ENCODE peak calls at places on chromosomes 2 and 18, in five cellular contexts. One of them, this sample, is unnamed. For H3K4me1, the result is how much of the 10 kb centered on the place peaks cover.

GRCh38 chr18:78480531-78481054 is 499.0 kb upstream of the SALL3 start:
- DNase-seq in upper lobe of right lung: no peak
- DNase-seq in astrocyte: no peak
- DNase-seq in tibial nerve: no peak
- DNase-seq in pancreas: no peak
- DNase-seq in this sample: no peak

GRCh38 chr2:237322564-237322963 is 91.4 kb downstream of the COL6A3 start:
- DNase-seq in upper lobe of right lung: no peak
- DNase-seq in astrocyte: no peak
- DNase-seq in tibial nerve: no peak
- DNase-seq in pancreas: peak
- DNase-seq in this sample: no peak

GRCh38 chr2:43043471-43043870 is 182.9 kb downstream of the ZFP36L2 start:
- DNase-seq in upper lobe of right lung: peak
- DNase-seq in astrocyte: no peak
- DNase-seq in tibial nerve: no peak
- DNase-seq in pancreas: no peak
- DNase-seq in this sample: no peak

GRCh38 chr2:120512321-120512710 is 166.4 kb downstream of the INHBB start:
- DNase-seq in upper lobe of right lung: no peak
- DNase-seq in astrocyte: no peak
- DNase-seq in tibial nerve: no peak
- DNase-seq in pancreas: no peak
- DNase-seq in this sample: no peak

GRCh38 chr2:10752236-10752635 is 30.8 kb downstream of the ATP6V1C2 start:
- DNase-seq in upper lobe of right lung: no peak
- DNase-seq in astrocyte: no peak
- DNase-seq in tibial nerve: no peak
- DNase-seq in pancreas: no peak
- DNase-seq in this sample: no peak

GRCh38 chr18:54975598-54975997 is 16.3 kb upstream of the CCDC68 start:
- DNase-seq in upper lobe of right lung: no peak
- DNase-seq in astrocyte: no peak
- DNase-seq in tibial nerve: no peak
- DNase-seq in pancreas: no peak
- DNase-seq in this sample: no peak

GRCh38 chr18:75131455-75132000 is 77.4 kb downstream of the PTGR3 start:
- DNase-seq in upper lobe of right lung: no peak
- DNase-seq in astrocyte: no peak
- DNase-seq in tibial nerve: no peak
- DNase-seq in pancreas: no peak
- DNase-seq in this sample: no peak

GRCh38 chr2:11257078-11257477 is 87.4 kb downstream of the ROCK2 start:
- DNase-seq in upper lobe of right lung: no peak
- DNase-seq in astrocyte: no peak
- DNase-seq in tibial nerve: no peak
- DNase-seq in pancreas: no peak
- DNase-seq in this sample: no peak

GRCh38 chr2:180730976-180731375 is 249.4 kb upstream of the UBE2E3 start:
- DNase-seq in upper lobe of right lung: no peak
- DNase-seq in astrocyte: no peak
- DNase-seq in tibial nerve: no peak
- DNase-seq in pancreas: no peak
- DNase-seq in this sample: no peak

GRCh38 chr2:36965751-36966369 is 476 bp downstream of the STRN start:
- DNase-seq in upper lobe of right lung: peak
- DNase-seq in astrocyte: no peak
- DNase-seq in tibial nerve: peak
- DNase-seq in pancreas: peak
- DNase-seq in this sample: peak

GRCh38 chr18:25322806-25323205 is 29.2 kb downstream of the ZNF521 start:
- DNase-seq in upper lobe of right lung: no peak
- DNase-seq in astrocyte: no peak
- DNase-seq in tibial nerve: no peak
- DNase-seq in pancreas: no peak
- DNase-seq in this sample: no peak

GRCh38 chr2:26740890-26741302 is 23.2 kb upstream of the SLC35F6 start:
- DNase-seq in upper lobe of right lung: no peak
- DNase-seq in astrocyte: no peak
- DNase-seq in tibial nerve: no peak
- DNase-seq in pancreas: no peak
- DNase-seq in this sample: no peak

GRCh38 chr18:1270081-1270480 is 365.4 kb downstream of the ADCYAP1 start:
- DNase-seq in upper lobe of right lung: no peak
- DNase-seq in astrocyte: no peak
- DNase-seq in tibial nerve: no peak
- DNase-seq in pancreas: no peak
- DNase-seq in this sample: no peak

GRCh38 chr2:236204953-236205352 is 36.8 kb upstream of the GBX2 start:
- DNase-seq in upper lobe of right lung: no peak
- DNase-seq in astrocyte: no peak
- DNase-seq in tibial nerve: no peak
- DNase-seq in pancreas: no peak
- DNase-seq in this sample: no peak

GRCh38 chr2:128315829-128316776 is 2.6 kb downstream of the HS6ST1 start:
- DNase-seq in upper lobe of right lung: peak
- DNase-seq in astrocyte: peak
- DNase-seq in tibial nerve: no peak
- DNase-seq in pancreas: peak
- DNase-seq in this sample: no peak

GRCh38 chr2:15668611-15669305 is 77.1 kb downstream of the DDX1 start:
- DNase-seq in upper lobe of right lung: no peak
- DNase-seq in astrocyte: no peak
- DNase-seq in tibial nerve: no peak
- DNase-seq in pancreas: no peak
- DNase-seq in this sample: no peak

GRCh38 chr2:41151746-41152145 is 699.9 kb upstream of the SLC8A1 start:
- DNase-seq in upper lobe of right lung: no peak
- DNase-seq in astrocyte: no peak
- DNase-seq in tibial nerve: no peak
- DNase-seq in pancreas: no peak
- DNase-seq in this sample: no peak

GRCh38 chr2:148300534-148300933 is 279.6 kb downstream of the MBD5 start:
- DNase-seq in upper lobe of right lung: no peak
- DNase-seq in astrocyte: peak
- DNase-seq in tibial nerve: no peak
- DNase-seq in pancreas: no peak
- DNase-seq in this sample: no peak

GRCh38 chr18:55878224-55878623 is 290.2 kb upstream of the TCF4 start:
- DNase-seq in upper lobe of right lung: no peak
- DNase-seq in astrocyte: peak
- DNase-seq in tibial nerve: no peak
- DNase-seq in pancreas: no peak
- DNase-seq in this sample: no peak

GRCh38 chr2:36380624-36381481 is 25.3 kb downstream of the CRIM1 start:
- DNase-seq in upper lobe of right lung: peak
- DNase-seq in astrocyte: no peak
- DNase-seq in tibial nerve: no peak
- DNase-seq in pancreas: peak
- DNase-seq in this sample: peak

GRCh38 chr2:195706161-195706900 is 49.3 kb downstream of the SLC39A10 start:
- DNase-seq in upper lobe of right lung: no peak
- DNase-seq in astrocyte: peak
- DNase-seq in tibial nerve: no peak
- DNase-seq in pancreas: no peak
- DNase-seq in this sample: no peak

GRCh38 chr2:233385489-233386044 is 31.3 kb downstream of the DGKD start:
- DNase-seq in upper lobe of right lung: no peak
- DNase-seq in astrocyte: peak
- DNase-seq in tibial nerve: no peak
- DNase-seq in pancreas: no peak
- DNase-seq in this sample: no peak

GRCh38 chr2:133841905-133842304 is 273.6 kb upstream of the NCKAP5 start:
- DNase-seq in upper lobe of right lung: no peak
- DNase-seq in astrocyte: peak
- DNase-seq in tibial nerve: peak
- DNase-seq in pancreas: no peak
- DNase-seq in this sample: no peak

GRCh38 chr2:196101325-196101981 is 32.8 kb upstream of the DNAH7 start:
- DNase-seq in upper lobe of right lung: no peak
- DNase-seq in astrocyte: peak
- DNase-seq in tibial nerve: no peak
- DNase-seq in pancreas: no peak
- DNase-seq in this sample: peak

GRCh38 chr2:241379481-241380480 is 23.7 kb downstream of the FARP2 start:
- DNase-seq in upper lobe of right lung: no peak
- DNase-seq in astrocyte: peak
- DNase-seq in tibial nerve: no peak
- DNase-seq in pancreas: no peak
- DNase-seq in this sample: no peak

GRCh38 chr2:107362973-107363372 is 463.7 kb upstream of the RGPD4 start:
- DNase-seq in upper lobe of right lung: no peak
- DNase-seq in astrocyte: no peak
- DNase-seq in tibial nerve: no peak
- DNase-seq in pancreas: no peak
- DNase-seq in this sample: no peak

GRCh38 chr18:21391074-21391673 is 149.1 kb downstream of the GREB1L start:
- DNase-seq in upper lobe of right lung: no peak
- DNase-seq in astrocyte: peak
- DNase-seq in tibial nerve: no peak
- DNase-seq in pancreas: no peak
- DNase-seq in this sample: no peak

GRCh38 chr2:240925576-240926515 is 19.7 kb downstream of the CROCC2 start:
- DNase-seq in upper lobe of right lung: peak
- DNase-seq in astrocyte: no peak
- DNase-seq in tibial nerve: peak
- DNase-seq in pancreas: peak
- DNase-seq in this sample: peak

GRCh38 chr2:165758276-165758675 is 35.8 kb downstream of the GALNT3 start:
- DNase-seq in upper lobe of right lung: no peak
- DNase-seq in astrocyte: no peak
- DNase-seq in tibial nerve: no peak
- DNase-seq in pancreas: no peak
- DNase-seq in this sample: no peak

GRCh38 chr2:100260712-100261620 is 61.3 kb downstream of the LONRF2 start:
- DNase-seq in upper lobe of right lung: no peak
- DNase-seq in astrocyte: peak
- DNase-seq in tibial nerve: peak
- DNase-seq in pancreas: no peak
- DNase-seq in this sample: peak

GRCh38 chr18:3827236-3827635 is 377.3 kb downstream of the TGIF1 start:
- DNase-seq in upper lobe of right lung: no peak
- DNase-seq in astrocyte: no peak
- DNase-seq in tibial nerve: no peak
- DNase-seq in pancreas: no peak
- DNase-seq in this sample: no peak

GRCh38 chr2:120189189-120189588 is 34.0 kb downstream of the TMEM185B start:
- DNase-seq in upper lobe of right lung: no peak
- DNase-seq in astrocyte: no peak
- DNase-seq in tibial nerve: no peak
- DNase-seq in pancreas: no peak
- DNase-seq in this sample: no peak

GRCh38 chr2:7704296-7704865 is 787.2 kb downstream of the RNF144A start:
- DNase-seq in upper lobe of right lung: no peak
- DNase-seq in astrocyte: no peak
- DNase-seq in tibial nerve: no peak
- DNase-seq in pancreas: no peak
- DNase-seq in this sample: no peak

GRCh38 chr18:24840640-24841039 is 380.2 kb downstream of the HRH4 start:
- DNase-seq in upper lobe of right lung: no peak
- DNase-seq in astrocyte: no peak
- DNase-seq in tibial nerve: no peak
- DNase-seq in pancreas: no peak
- DNase-seq in this sample: no peak

GRCh38 chr18:45353530-45353929 is 261.7 kb upstream of the SLC14A2 start:
- DNase-seq in upper lobe of right lung: no peak
- DNase-seq in astrocyte: peak
- DNase-seq in tibial nerve: no peak
- DNase-seq in pancreas: no peak
- DNase-seq in this sample: no peak

GRCh38 chr18:45352874-45353273 is 262.4 kb upstream of the SLC14A2 start:
- DNase-seq in upper lobe of right lung: no peak
- DNase-seq in astrocyte: no peak
- DNase-seq in tibial nerve: no peak
- DNase-seq in pancreas: no peak
- DNase-seq in this sample: no peak

GRCh38 chr18:45348974-45349373 is 266.3 kb upstream of the SLC14A2 start:
- DNase-seq in upper lobe of right lung: no peak
- DNase-seq in astrocyte: no peak
- DNase-seq in tibial nerve: no peak
- DNase-seq in pancreas: no peak
- DNase-seq in this sample: no peak

GRCh38 chr18:45349447-45349846 is 265.8 kb upstream of the SLC14A2 start:
- DNase-seq in upper lobe of right lung: no peak
- DNase-seq in astrocyte: no peak
- DNase-seq in tibial nerve: peak
- DNase-seq in pancreas: no peak
- DNase-seq in this sample: no peak
- H3K4me1 ChIP-seq in upper lobe of right lung: under half
- H3K4me1 ChIP-seq in astrocyte: under half
- H3K4me1 ChIP-seq in tibial nerve: under half
- H3K4me1 ChIP-seq in pancreas: under half
- H3K4me1 ChIP-seq in this sample: under half

GRCh38 chr2:144446136-144446535 is 73.8 kb downstream of the ZEB2 start:
- DNase-seq in upper lobe of right lung: no peak
- DNase-seq in astrocyte: no peak
- DNase-seq in tibial nerve: no peak
- DNase-seq in pancreas: no peak
- DNase-seq in this sample: no peak
- H3K4me1 ChIP-seq in upper lobe of right lung: under half
- H3K4me1 ChIP-seq in astrocyte: under half
- H3K4me1 ChIP-seq in tibial nerve: under half
- H3K4me1 ChIP-seq in pancreas: under half
- H3K4me1 ChIP-seq in this sample: under half

DNA sequence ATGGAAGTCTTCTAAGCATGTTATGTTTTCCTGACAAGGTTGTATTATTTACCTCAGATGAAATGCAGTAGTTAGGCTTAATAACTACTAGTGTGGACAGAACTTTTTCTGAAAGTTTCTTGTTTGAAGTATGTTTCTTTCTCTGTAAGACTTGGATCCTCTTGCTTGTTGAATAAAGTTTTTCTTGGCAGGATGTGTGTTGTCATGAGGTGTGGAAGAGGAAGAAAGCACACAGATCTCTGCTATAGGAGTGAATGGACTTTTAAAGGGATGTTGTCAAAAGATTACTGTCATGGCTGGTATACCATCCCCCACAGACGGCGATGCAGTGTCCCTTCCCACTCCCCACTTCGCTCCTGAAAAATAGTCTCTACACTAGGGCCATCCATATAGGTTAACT is 2.6 kb downstream of the CAB39 start:
- DNase-seq in upper lobe of right lung: no peak
- DNase-seq in astrocyte: peak
- DNase-seq in tibial nerve: no peak
- DNase-seq in pancreas: no peak
- DNase-seq in this sample: no peak
- H3K4me1 ChIP-seq in upper lobe of right lung: half or more
- H3K4me1 ChIP-seq in astrocyte: under half
- H3K4me1 ChIP-seq in tibial nerve: under half
- H3K4me1 ChIP-seq in pancreas: under half
- H3K4me1 ChIP-seq in this sample: under half

DNA sequence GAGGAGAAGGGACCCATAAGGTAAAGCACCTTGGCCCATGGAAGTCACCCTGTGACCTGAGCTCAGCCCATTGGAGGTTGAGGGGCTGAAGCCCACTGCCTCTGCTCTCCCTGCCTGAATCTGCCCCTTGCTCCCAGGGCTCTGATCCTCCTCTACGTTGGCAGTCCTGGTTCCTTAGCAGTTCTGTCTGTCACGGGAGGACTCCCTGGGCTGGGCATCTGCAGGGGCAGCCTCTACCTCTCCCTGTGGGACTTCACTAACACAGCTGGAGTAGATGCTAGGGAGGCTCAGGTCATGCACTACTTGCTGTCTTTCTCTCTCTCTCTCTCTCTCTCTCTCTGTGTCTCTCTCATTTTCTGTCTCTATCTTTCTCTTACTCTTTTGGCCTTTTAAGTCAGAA is 8.7 kb downstream of the GYPC start:
- DNase-seq in upper lobe of right lung: no peak
- DNase-seq in astrocyte: no peak
- DNase-seq in tibial nerve: no peak
- DNase-seq in pancreas: no peak
- DNase-seq in this sample: no peak
- H3K4me1 ChIP-seq in upper lobe of right lung: half or more
- H3K4me1 ChIP-seq in astrocyte: under half
- H3K4me1 ChIP-seq in tibial nerve: under half
- H3K4me1 ChIP-seq in pancreas: under half
- H3K4me1 ChIP-seq in this sample: under half